ENCODE peak calls at places on chromosomes 3 and 15, in four cellular contexts. X is choroid plexus epithelial cell, W is omental fat pad, H is WERI-Rb-1. C is an unnamed sample.

GRCh38 chr3:11498646-11499045 is 145.1 kb downstream of the VGLL4 start:
- DNase-seq in X (peak; percentile 83), W (no peak), H (no peak), C (no peak)

GRCh38 chr15:91253605-91254004 is 153.5 kb downstream of the SV2B start:
- DNase-seq in X (no peak), W (no peak), H (no peak), C (no peak)

GRCh38 chr3:195080571-195081141 is 190.3 kb downstream of the XXYLT1 start:
- DNase-seq in X (peak; percentile 42), W (no peak), H (no peak), C (no peak)

GRCh38 chr3:11774296-11774877 is 72.3 kb downstream of the TAMM41 start:
- DNase-seq in X (peak; percentile 73), W (no peak), H (peak; percentile 77), C (no peak)

GRCh38 chr15:56215769-56216168 is 27.9 kb downstream of the RFX7 start:
- DNase-seq in X (peak; percentile 97), W (no peak), H (no peak), C (no peak)

GRCh38 chr3:152097770-152098169 is 171.0 kb upstream of the MBNL1 start:
- DNase-seq in X (peak; percentile 57), W (no peak), H (no peak), C (no peak)

GRCh38 chr3:194140520-194141414 is 4.8 kb downstream of the HES1 start:
- DNase-seq in X (peak; percentile 89), W (no peak), H (no peak), C (no peak)

GRCh38 chr15:50259276-50259675 is 6.2 kb downstream of the HDC start:
- DNase-seq in X (no peak), W (no peak), H (no peak), C (no peak)

GRCh38 chr15:59013246-59013645 is 25.8 kb downstream of the RNF111 start:
- DNase-seq in X (no peak), W (no peak), H (no peak), C (no peak)

GRCh38 chr3:169615833-169616232 is 47.7 kb downstream of the MECOM start:
- DNase-seq in X (no peak), W (no peak), H (no peak), C (no peak)

GRCh38 chr3:152269423-152270144 is 855 bp downstream of the MBNL1 start:
- DNase-seq in X (peak; percentile 93), W (no peak), H (no peak), C (peak; percentile 93)

GRCh38 chr3:13022348-13023250 is 50.6 kb downstream of the IQSEC1 start:
- DNase-seq in X (peak; percentile 78), W (no peak), H (peak; percentile 93), C (peak; percentile 58)

GRCh38 chr15:85339976-85340665 is 40.3 kb upstream of the AKAP13 start:
- DNase-seq in X (no peak), W (no peak), H (no peak), C (no peak)

GRCh38 chr15:84976746-84977345 is 4.8 kb upstream of the PDE8A start:
- DNase-seq in X (no peak), W (no peak), H (no peak), C (no peak)

GRCh38 chr3:164752814-164753213 is 325.5 kb downstream of the SI start:
- DNase-seq in X (no peak), W (no peak), H (no peak), C (no peak)

GRCh38 chr3:61807865-61808276 is 246.5 kb downstream of the PTPRG start:
- DNase-seq in X (peak; percentile 67), W (no peak), H (peak; percentile 85), C (peak; percentile 63)

GRCh38 chr3:9279959-9280358 is 30.5 kb upstream of the SRGAP3 start:
- DNase-seq in X (peak; percentile 18), W (no peak), H (no peak), C (no peak)

GRCh38 chr3:139457066-139457465 is 19.2 kb downstream of the RBP2 start:
- DNase-seq in X (no peak), W (no peak), H (no peak), C (no peak)

GRCh38 chr3:108818404-108818803 is 4.2 kb upstream of the TRAT1 start:
- DNase-seq in X (peak; percentile 30), W (no peak), H (peak; percentile 77), C (no peak)

GRCh38 chr3:112308151-112308911 is 14.3 kb upstream of the SLC9C1 start:
- DNase-seq in X (peak; percentile 94), W (no peak), H (peak; percentile 30), C (no peak)

GRCh38 chr3:119257654-119258410 is 17.2 kb upstream of the B4GALT4 start:
- DNase-seq in X (peak; percentile 68), W (no peak), H (no peak), C (no peak)

GRCh38 chr3:47016934-47017435 is 37.5 kb downstream of the NBEAL2 start:
- DNase-seq in X (peak; percentile 83), W (no peak), H (no peak), C (no peak)

DNA sequence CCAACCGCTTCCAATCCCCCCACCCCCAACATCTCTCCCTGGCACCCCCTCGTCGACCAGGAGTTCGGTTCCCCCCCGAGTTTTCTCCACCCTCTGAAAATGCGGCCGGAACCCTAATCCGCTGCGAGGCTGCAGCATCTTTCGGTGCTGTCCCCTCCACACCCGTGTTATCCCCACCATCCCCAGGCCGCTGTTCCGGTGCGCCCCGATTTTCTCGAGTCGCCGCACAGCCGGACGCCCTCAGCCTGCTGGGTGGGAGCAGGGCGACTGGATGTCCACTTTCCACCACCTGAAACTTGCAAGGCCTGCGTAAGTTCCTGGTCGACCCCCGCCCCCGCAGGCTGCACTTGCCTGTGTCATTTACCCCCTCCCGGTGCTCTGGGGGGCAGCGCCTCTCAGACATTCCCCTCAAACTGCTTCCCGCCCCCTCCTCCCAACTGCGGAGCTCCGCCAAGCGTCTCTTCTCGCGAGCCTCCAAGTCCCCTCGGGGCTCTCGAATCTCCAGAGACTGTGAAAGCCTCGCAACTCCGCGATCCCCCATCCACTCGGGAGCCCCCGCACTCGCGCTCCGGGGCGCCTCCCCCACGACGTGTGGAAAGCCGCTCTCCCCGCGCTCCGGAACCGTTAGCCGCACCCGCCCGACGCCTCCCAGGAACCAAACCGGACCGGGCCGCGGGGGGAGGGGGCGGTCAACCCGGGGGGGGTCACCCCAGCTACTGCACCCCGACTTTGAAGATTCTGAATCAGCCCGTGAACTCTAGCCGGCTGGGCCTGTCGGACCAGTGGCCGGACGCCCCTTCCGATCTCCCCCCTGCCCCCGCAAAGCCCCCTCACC is 566 bp downstream of the ETV5 start:
- DNase-seq in X (peak; percentile 73), W (no peak), H (peak; percentile 47), C (no peak)
- TF ChIP-seq CTCF in X (no peak), W (no peak), H (no peak), C (no peak)

GRCh38 chr15:60905587-60905986 is 323.5 kb downstream of the RORA start:
- DNase-seq in X (no peak), W (no peak), H (peak; percentile 60), C (no peak)
- TF ChIP-seq CTCF in X (peak; percentile 28), W (no peak), H (peak; percentile 64), C (no peak)

GRCh38 chr15:100663066-100663465 is 60.7 kb downstream of the ASB7 start:
- DNase-seq in X (no peak), W (no peak), H (peak; percentile 93), C (no peak)
- TF ChIP-seq CTCF in X (peak; percentile 60), W (no peak), H (peak; percentile 61), C (peak; percentile 22)

GRCh38 chr3:129352045-129352444 is 73.4 kb downstream of the HMCES start:
- DNase-seq in X (no peak), W (no peak), H (no peak), C (no peak)
- TF ChIP-seq CTCF in X (peak; percentile 27), W (no peak), H (peak; percentile 61), C (no peak)

DNA sequence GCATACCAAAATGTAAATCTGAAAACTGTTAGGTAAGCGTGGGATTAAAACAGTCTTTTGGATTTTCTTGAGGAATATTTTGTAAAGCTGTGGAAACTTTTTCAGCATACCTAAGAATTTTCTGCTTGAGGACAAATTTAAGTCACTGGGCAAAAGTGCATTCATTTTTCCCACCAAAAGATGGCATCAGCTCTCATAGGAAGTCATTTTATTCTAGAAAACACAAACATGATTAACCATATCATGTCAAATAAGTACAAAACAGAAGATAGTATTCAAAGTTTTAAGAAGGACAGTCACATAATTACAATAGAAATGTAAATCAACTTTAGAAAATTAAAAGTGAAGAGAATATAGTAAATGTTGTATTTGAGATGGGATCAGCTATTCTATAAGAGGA is 63.5 kb downstream of the SLC49A4 start:
- DNase-seq in X (peak; percentile 70), W (no peak), H (no peak), C (no peak)
- TF ChIP-seq CTCF in X (peak; percentile 57), W (no peak), H (no peak), C (peak; percentile 47)

DNA sequence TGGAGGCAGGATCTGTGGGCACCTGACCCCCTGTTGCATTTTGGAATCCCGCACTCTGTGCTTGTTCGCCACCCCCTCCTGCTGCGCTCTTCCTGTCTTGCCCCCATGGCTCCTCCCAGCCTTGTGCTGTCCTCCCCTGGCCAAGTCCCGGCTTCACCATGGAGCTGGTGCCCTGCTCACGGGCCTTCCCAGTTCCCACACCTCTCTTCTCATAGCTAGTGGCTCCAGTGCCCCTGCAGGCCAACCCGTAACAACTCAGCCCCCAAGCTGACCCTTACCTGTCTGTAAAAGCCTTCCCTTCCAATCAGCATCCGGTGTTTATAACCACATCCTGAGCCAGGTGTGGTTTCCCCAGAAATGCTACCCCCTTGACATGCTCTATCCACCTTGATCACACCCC is 407.7 kb upstream of the C2CD4B start:
- DNase-seq in X (no peak), W (no peak), H (no peak), C (no peak)
- TF ChIP-seq CTCF in X (no peak), W (no peak), H (peak; percentile 12), C (no peak)

DNA sequence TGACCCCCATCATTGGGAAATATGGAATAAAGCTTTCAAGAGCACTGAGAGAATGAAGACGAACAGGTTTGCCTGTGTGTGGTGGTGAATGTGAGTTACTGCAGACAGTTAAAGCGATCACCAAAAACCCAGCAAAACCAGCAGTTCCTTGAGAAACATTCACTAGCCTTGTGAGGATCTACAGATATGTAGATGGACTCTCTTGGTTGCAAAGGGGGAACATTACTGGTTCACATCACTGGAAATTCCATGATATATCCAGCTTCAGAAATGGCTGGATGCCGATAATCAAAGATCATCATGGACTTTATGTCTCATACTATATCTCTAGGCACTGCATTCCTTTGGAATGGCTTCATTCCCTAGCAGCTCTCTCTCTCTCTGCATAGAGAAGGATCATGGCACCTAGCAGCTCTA is 10.2 kb upstream of the HERC1 start:
- DNase-seq in X (peak; percentile 28), W (no peak), H (no peak), C (no peak)
- TF ChIP-seq CTCF in X (no peak), W (no peak), H (no peak), C (no peak)